ENCODE peak calls at places on chromosomes 11 and 22, in five cellular contexts. H is NCI-H1930, R is AG09309, O is Calu3, Y is heart right ventricle. K is an unnamed sample.
A peak's percentile ranks its signal among the peaks of the same experiment; 100 is the strongest.

GRCh38 chr22:19713650-19714319 is 518 bp upstream of the SEPTIN5 start:
- DNase-seq in H (no peak), R (no peak), O (peak; percentile 28), Y (no peak), K (no peak)

GRCh38 chr11:995752-996420 is 40.6 kb downstream of the MUC6 start:
- DNase-seq in H (no peak), R (no peak), O (no peak), Y (no peak), K (peak; percentile 22)

GRCh38 chr11:120801801-120802689 is 221.9 kb upstream of the TBCEL start:
- DNase-seq in H (peak; percentile 14), R (peak; percentile 4), O (peak; percentile 63), Y (peak; percentile 47), K (peak; percentile 34)

GRCh38 chr11:134652586-134653255 is 240.7 kb upstream of the B3GAT1 start:
- DNase-seq in H (no peak), R (no peak), O (no peak), Y (no peak), K (no peak)

GRCh38 chr11:64058494-64058893 is 22.8 kb downstream of the FLRT1 start:
- DNase-seq in H (no peak), R (no peak), O (no peak), Y (peak; percentile 81), K (no peak)

GRCh38 chr11:8740156-8740555 is 57.6 kb downstream of the RPL27A start:
- DNase-seq in H (no peak), R (no peak), O (no peak), Y (no peak), K (peak; percentile 37)

GRCh38 chr22:39453765-39454378 is 2.9 kb upstream of the MGAT3 start:
- DNase-seq in H (no peak), R (no peak), O (peak; percentile 17), Y (no peak), K (no peak)

GRCh38 chr11:11611381-11611780 is 10.4 kb downstream of the GALNT18 start:
- DNase-seq in H (no peak), R (no peak), O (no peak), Y (peak; percentile 45), K (no peak)

GRCh38 chr11:58060939-58061672 is 30.4 kb downstream of the OR6Q1 start:
- DNase-seq in H (no peak), R (no peak), O (no peak), Y (no peak), K (no peak)

GRCh38 chr22:46007003-46007847 is 30.3 kb upstream of the WNT7B start:
- DNase-seq in H (no peak), R (no peak), O (peak; percentile 74), Y (peak; percentile 68), K (peak; percentile 72)

GRCh38 chr22:35688913-35689675 is 28.6 kb upstream of the APOL5 start:
- DNase-seq in H (no peak), R (no peak), O (no peak), Y (no peak), K (no peak)

GRCh38 chr11:124739479-124740276 is at the start of gene NRGN:
- DNase-seq in H (peak; percentile 88), R (no peak), O (peak; percentile 85), Y (peak; percentile 93), K (peak; percentile 95)

GRCh38 chr11:126815111-126815510 is 185.5 kb downstream of the KIRREL3 start:
- DNase-seq in H (no peak), R (no peak), O (no peak), Y (no peak), K (no peak)

GRCh38 chr11:104219081-104219480 is 55.1 kb upstream of the PDGFD start:
- DNase-seq in H (no peak), R (no peak), O (no peak), Y (peak; percentile 9), K (no peak)

GRCh38 chr11:132032555-132032954 is 662.1 kb downstream of the NTM start:
- DNase-seq in H (no peak), R (peak; percentile 28), O (no peak), Y (no peak), K (no peak)

GRCh38 chr11:111236355-111236754 is 9.2 kb upstream of the POU2AF2 start:
- DNase-seq in H (no peak), R (no peak), O (no peak), Y (no peak), K (no peak)

GRCh38 chr11:120857508-120857907 is 166.4 kb upstream of the TBCEL start:
- DNase-seq in H (no peak), R (no peak), O (no peak), Y (no peak), K (no peak)

GRCh38 chr11:110525883-110526282 is 96.1 kb downstream of the FDX1 start:
- DNase-seq in H (no peak), R (peak; percentile 52), O (no peak), Y (no peak), K (no peak)

GRCh38 chr22:22704156-22704946 is 59.9 kb downstream of the GGTLC2 start:
- DNase-seq in H (no peak), R (no peak), O (no peak), Y (no peak), K (no peak)

GRCh38 chr11:103601230-103601846 is 435.1 kb upstream of the DDI1 start:
- DNase-seq in H (no peak), R (peak; percentile 44), O (peak; percentile 26), Y (peak; percentile 11), K (peak; percentile 80)

GRCh38 chr11:72111803-72112540 is 523 bp downstream of the ANAPC15 start:
- DNase-seq in H (peak; percentile 98), R (peak; percentile 98), O (peak; percentile 92), Y (peak; percentile 98), K (peak; percentile 83)

GRCh38 chr11:10298342-10298741 is 4.3 kb upstream of the SBF2 start:
- DNase-seq in H (no peak), R (no peak), O (no peak), Y (no peak), K (no peak)

GRCh38 chr22:20036535-20037392 is 15.9 kb downstream of the TANGO2 start:
- DNase-seq in H (no peak), R (no peak), O (no peak), Y (no peak), K (no peak)

GRCh38 chr11:44596541-44597276 is 31.2 kb downstream of the CD82 start:
- DNase-seq in H (no peak), R (no peak), O (no peak), Y (no peak), K (no peak)

GRCh38 chr11:47595029-47595428 is 818 bp upstream of the C1QTNF4 start:
- DNase-seq in H (no peak), R (no peak), O (no peak), Y (peak; percentile 42), K (no peak)

GRCh38 chr11:44944853-44945235 is 5.8 kb downstream of the TP53I11 start:
- DNase-seq in H (no peak), R (no peak), O (no peak), Y (no peak), K (no peak)

GRCh38 chr22:42396621-42397331 is 35.4 kb downstream of the NFAM1 start:
- DNase-seq in H (no peak), R (no peak), O (no peak), Y (peak; percentile 13), K (no peak)

GRCh38 chr11:105144887-105145286 is 5.3 kb upstream of the CARD18 start:
- DNase-seq in H (no peak), R (peak; percentile 31), O (peak; percentile 1), Y (no peak), K (peak; percentile 23)

GRCh38 chr11:1767399-1768140 is 3.8 kb upstream of the CTSD start:
- DNase-seq in H (no peak), R (no peak), O (no peak), Y (no peak), K (no peak)

GRCh38 chr22:47213571-47214230 is 451.3 kb downstream of the TBC1D22A start:
- DNase-seq in H (no peak), R (no peak), O (peak; percentile 47), Y (no peak), K (peak; percentile 67)

GRCh38 chr11:61010466-61011238 is 39.2 kb downstream of the CD6 start:
- DNase-seq in H (no peak), R (no peak), O (no peak), Y (no peak), K (no peak)

GRCh38 chr11:86143429-86144030 is 74.6 kb upstream of the PICALM start:
- DNase-seq in H (no peak), R (no peak), O (no peak), Y (no peak), K (no peak)

GRCh38 chr22:21044931-21045584 is 688 bp upstream of the LRRC74B start:
- DNase-seq in H (no peak), R (peak; percentile 31), O (peak; percentile 39), Y (no peak), K (no peak)

GRCh38 chr11:7522106-7522505 is 8.3 kb downstream of the PPFIBP2 start:
- DNase-seq in H (no peak), R (no peak), O (no peak), Y (no peak), K (no peak)

GRCh38 chr11:48237727-48238126 is 7.2 kb upstream of the OR4X2 start:
- DNase-seq in H (no peak), R (no peak), O (no peak), Y (no peak), K (no peak)

GRCh38 chr22:49632199-49633009 is 195.3 kb downstream of the BRD1 start:
- DNase-seq in H (no peak), R (no peak), O (peak; percentile 80), Y (peak; percentile 62), K (peak; percentile 39)

GRCh38 chr11:131579932-131580387 is 209.5 kb downstream of the NTM start:
- DNase-seq in H (no peak), R (peak; percentile 94), O (no peak), Y (no peak), K (peak; percentile 25)

GRCh38 chr11:47797633-47798032 is 30.5 kb upstream of the FNBP4 start:
- DNase-seq in H (no peak), R (peak; percentile 29), O (no peak), Y (no peak), K (no peak)

GRCh38 chr22:37985050-37985585 is 763 bp upstream of the SOX10 start:
- DNase-seq in H (no peak), R (no peak), O (no peak), Y (no peak), K (no peak)